ENCODE peak calls at places on chromosomes 2 and 18, in seven cellular contexts. One of them, this sample, is unnamed.

GRCh38 chr18:58223717-58224424 is 179.8 kb downstream of the NEDD4L start:
- DNase-seq in tibial nerve: peak
- DNase-seq in cardiac muscle cell: peak
- DNase-seq in K562: peak
- DNase-seq in A549: peak
- DNase-seq in H9: no peak
- DNase-seq in dorsolateral prefrontal cortex: no peak
- DNase-seq in this sample: no peak

GRCh38 chr2:160918909-160919503 is 241.2 kb upstream of the TANK start:
- DNase-seq in tibial nerve: peak
- DNase-seq in cardiac muscle cell: peak
- DNase-seq in K562: peak
- DNase-seq in A549: peak
- DNase-seq in H9: peak
- DNase-seq in dorsolateral prefrontal cortex: peak
- DNase-seq in this sample: no peak

GRCh38 chr2:233395687-233396086 is 41.4 kb downstream of the DGKD start:
- DNase-seq in tibial nerve: no peak
- DNase-seq in cardiac muscle cell: no peak
- DNase-seq in K562: no peak
- DNase-seq in A549: no peak
- DNase-seq in H9: no peak
- DNase-seq in dorsolateral prefrontal cortex: no peak
- DNase-seq in this sample: no peak

GRCh38 chr2:66872056-66872821 is 437.3 kb downstream of the MEIS1 start:
- DNase-seq in tibial nerve: no peak
- DNase-seq in cardiac muscle cell: no peak
- DNase-seq in K562: no peak
- DNase-seq in A549: no peak
- DNase-seq in H9: no peak
- DNase-seq in dorsolateral prefrontal cortex: no peak
- DNase-seq in this sample: no peak

GRCh38 chr2:203873461-203873860 is 5.9 kb downstream of the CTLA4 start:
- DNase-seq in tibial nerve: no peak
- DNase-seq in cardiac muscle cell: no peak
- DNase-seq in K562: no peak
- DNase-seq in A549: no peak
- DNase-seq in H9: no peak
- DNase-seq in dorsolateral prefrontal cortex: no peak
- DNase-seq in this sample: no peak

GRCh38 chr2:133120310-133120709 is 448.0 kb downstream of the NCKAP5 start:
- DNase-seq in tibial nerve: no peak
- DNase-seq in cardiac muscle cell: no peak
- DNase-seq in K562: no peak
- DNase-seq in A549: no peak
- DNase-seq in H9: no peak
- DNase-seq in dorsolateral prefrontal cortex: no peak
- DNase-seq in this sample: no peak

GRCh38 chr2:29261003-29261402 is 145.8 kb downstream of the CLIP4 start:
- DNase-seq in tibial nerve: no peak
- DNase-seq in cardiac muscle cell: no peak
- DNase-seq in K562: no peak
- DNase-seq in A549: no peak
- DNase-seq in H9: no peak
- DNase-seq in dorsolateral prefrontal cortex: no peak
- DNase-seq in this sample: no peak

GRCh38 chr2:10185755-10186154 is 63.2 kb downstream of the RRM2 start:
- DNase-seq in tibial nerve: no peak
- DNase-seq in cardiac muscle cell: no peak
- DNase-seq in K562: no peak
- DNase-seq in A549: no peak
- DNase-seq in H9: no peak
- DNase-seq in dorsolateral prefrontal cortex: no peak
- DNase-seq in this sample: no peak

GRCh38 chr18:63553117-63553516 is 10.9 kb downstream of the SERPINB12 start:
- DNase-seq in tibial nerve: peak
- DNase-seq in cardiac muscle cell: peak
- DNase-seq in K562: no peak
- DNase-seq in A549: no peak
- DNase-seq in H9: no peak
- DNase-seq in dorsolateral prefrontal cortex: no peak
- DNase-seq in this sample: no peak

GRCh38 chr18:51753365-51754057 is 556.0 kb upstream of the MEX3C start:
- DNase-seq in tibial nerve: no peak
- DNase-seq in cardiac muscle cell: no peak
- DNase-seq in K562: no peak
- DNase-seq in A549: no peak
- DNase-seq in H9: no peak
- DNase-seq in dorsolateral prefrontal cortex: no peak
- DNase-seq in this sample: no peak

GRCh38 chr2:234570476-234570875 is 73.6 kb upstream of the ARL4C start:
- DNase-seq in tibial nerve: no peak
- DNase-seq in cardiac muscle cell: no peak
- DNase-seq in K562: no peak
- DNase-seq in A549: no peak
- DNase-seq in H9: no peak
- DNase-seq in dorsolateral prefrontal cortex: no peak
- DNase-seq in this sample: no peak

GRCh38 chr18:77111449-77112160 is 21.0 kb downstream of the MBP start:
- DNase-seq in tibial nerve: no peak
- DNase-seq in cardiac muscle cell: no peak
- DNase-seq in K562: no peak
- DNase-seq in A549: no peak
- DNase-seq in H9: no peak
- DNase-seq in dorsolateral prefrontal cortex: no peak
- DNase-seq in this sample: no peak

GRCh38 chr2:18491577-18491976 is 68.9 kb downstream of the RDH14 start:
- DNase-seq in tibial nerve: no peak
- DNase-seq in cardiac muscle cell: no peak
- DNase-seq in K562: no peak
- DNase-seq in A549: no peak
- DNase-seq in H9: no peak
- DNase-seq in dorsolateral prefrontal cortex: no peak
- DNase-seq in this sample: no peak

GRCh38 chr2:9519250-9519649 is 36.4 kb downstream of the ADAM17 start:
- DNase-seq in tibial nerve: no peak
- DNase-seq in cardiac muscle cell: no peak
- DNase-seq in K562: no peak
- DNase-seq in A549: no peak
- DNase-seq in H9: no peak
- DNase-seq in dorsolateral prefrontal cortex: no peak
- DNase-seq in this sample: no peak

GRCh38 chr2:145595296-145595695 is 1075.4 kb upstream of the ZEB2 start:
- DNase-seq in tibial nerve: no peak
- DNase-seq in cardiac muscle cell: no peak
- DNase-seq in K562: no peak
- DNase-seq in A549: no peak
- DNase-seq in H9: no peak
- DNase-seq in dorsolateral prefrontal cortex: no peak
- DNase-seq in this sample: no peak

GRCh38 chr18:23735021-23735464 is 45.8 kb downstream of the LAMA3 start:
- DNase-seq in tibial nerve: no peak
- DNase-seq in cardiac muscle cell: no peak
- DNase-seq in K562: no peak
- DNase-seq in A549: no peak
- DNase-seq in H9: no peak
- DNase-seq in dorsolateral prefrontal cortex: no peak
- DNase-seq in this sample: no peak

GRCh38 chr2:165794520-165794882 is 454 bp upstream of the GALNT3 start:
- DNase-seq in tibial nerve: peak
- DNase-seq in cardiac muscle cell: peak
- DNase-seq in K562: no peak
- DNase-seq in A549: no peak
- DNase-seq in H9: peak
- DNase-seq in dorsolateral prefrontal cortex: no peak
- DNase-seq in this sample: no peak

GRCh38 chr2:165795011-165795410 is 964 bp upstream of the GALNT3 start:
- DNase-seq in tibial nerve: no peak
- DNase-seq in cardiac muscle cell: no peak
- DNase-seq in K562: no peak
- DNase-seq in A549: no peak
- DNase-seq in H9: no peak
- DNase-seq in dorsolateral prefrontal cortex: no peak
- DNase-seq in this sample: no peak

GRCh38 chr2:165791811-165792454 is 2.1 kb downstream of the GALNT3 start:
- DNase-seq in tibial nerve: no peak
- DNase-seq in cardiac muscle cell: no peak
- DNase-seq in K562: no peak
- DNase-seq in A549: no peak
- DNase-seq in H9: no peak
- DNase-seq in dorsolateral prefrontal cortex: no peak
- DNase-seq in this sample: no peak

GRCh38 chr2:165793779-165794519 is at the start of gene GALNT3:
- DNase-seq in tibial nerve: no peak
- DNase-seq in cardiac muscle cell: peak
- DNase-seq in K562: no peak
- DNase-seq in A549: no peak
- DNase-seq in H9: peak
- DNase-seq in dorsolateral prefrontal cortex: no peak
- DNase-seq in this sample: no peak

GRCh38 chr2:165793161-165793778 is 777 bp downstream of the GALNT3 start:
- DNase-seq in tibial nerve: no peak
- DNase-seq in cardiac muscle cell: peak
- DNase-seq in K562: no peak
- DNase-seq in A549: no peak
- DNase-seq in H9: peak
- DNase-seq in dorsolateral prefrontal cortex: no peak
- DNase-seq in this sample: no peak
- H3K27ac ChIP-seq in tibial nerve: no peak
- H3K27ac ChIP-seq in cardiac muscle cell: no peak
- H3K27ac ChIP-seq in K562: no peak
- H3K27ac ChIP-seq in A549: no peak
- H3K27ac ChIP-seq in H9: no peak
- H3K27ac ChIP-seq in dorsolateral prefrontal cortex: peak
- H3K27ac ChIP-seq in this sample: no peak

GRCh38 chr2:157785200-157785599 is 90.9 kb downstream of the ACVR1 start:
- DNase-seq in tibial nerve: no peak
- DNase-seq in cardiac muscle cell: no peak
- DNase-seq in K562: no peak
- DNase-seq in A549: no peak
- DNase-seq in H9: no peak
- DNase-seq in dorsolateral prefrontal cortex: no peak
- DNase-seq in this sample: no peak

GRCh38 chr2:157783180-157783579 is 93.0 kb downstream of the ACVR1 start:
- DNase-seq in tibial nerve: no peak
- DNase-seq in cardiac muscle cell: no peak
- DNase-seq in K562: no peak
- DNase-seq in A549: no peak
- DNase-seq in H9: no peak
- DNase-seq in dorsolateral prefrontal cortex: no peak
- DNase-seq in this sample: no peak

GRCh38 chr2:157784169-157784822 is 91.8 kb downstream of the ACVR1 start:
- DNase-seq in tibial nerve: no peak
- DNase-seq in cardiac muscle cell: no peak
- DNase-seq in K562: peak
- DNase-seq in A549: peak
- DNase-seq in H9: peak
- DNase-seq in dorsolateral prefrontal cortex: no peak
- DNase-seq in this sample: no peak

GRCh38 chr2:157785866-157786662 is 90.1 kb downstream of the ACVR1 start:
- DNase-seq in tibial nerve: no peak
- DNase-seq in cardiac muscle cell: peak
- DNase-seq in K562: no peak
- DNase-seq in A549: no peak
- DNase-seq in H9: no peak
- DNase-seq in dorsolateral prefrontal cortex: no peak
- DNase-seq in this sample: no peak

GRCh38 chr2:157784823-157785175 is 91.3 kb downstream of the ACVR1 start:
- DNase-seq in tibial nerve: no peak
- DNase-seq in cardiac muscle cell: no peak
- DNase-seq in K562: no peak
- DNase-seq in A549: no peak
- DNase-seq in H9: no peak
- DNase-seq in dorsolateral prefrontal cortex: no peak
- DNase-seq in this sample: no peak
- H3K27ac ChIP-seq in tibial nerve: no peak
- H3K27ac ChIP-seq in cardiac muscle cell: no peak
- H3K27ac ChIP-seq in K562: no peak
- H3K27ac ChIP-seq in A549: peak
- H3K27ac ChIP-seq in H9: no peak
- H3K27ac ChIP-seq in dorsolateral prefrontal cortex: no peak
- H3K27ac ChIP-seq in this sample: no peak

DNA sequence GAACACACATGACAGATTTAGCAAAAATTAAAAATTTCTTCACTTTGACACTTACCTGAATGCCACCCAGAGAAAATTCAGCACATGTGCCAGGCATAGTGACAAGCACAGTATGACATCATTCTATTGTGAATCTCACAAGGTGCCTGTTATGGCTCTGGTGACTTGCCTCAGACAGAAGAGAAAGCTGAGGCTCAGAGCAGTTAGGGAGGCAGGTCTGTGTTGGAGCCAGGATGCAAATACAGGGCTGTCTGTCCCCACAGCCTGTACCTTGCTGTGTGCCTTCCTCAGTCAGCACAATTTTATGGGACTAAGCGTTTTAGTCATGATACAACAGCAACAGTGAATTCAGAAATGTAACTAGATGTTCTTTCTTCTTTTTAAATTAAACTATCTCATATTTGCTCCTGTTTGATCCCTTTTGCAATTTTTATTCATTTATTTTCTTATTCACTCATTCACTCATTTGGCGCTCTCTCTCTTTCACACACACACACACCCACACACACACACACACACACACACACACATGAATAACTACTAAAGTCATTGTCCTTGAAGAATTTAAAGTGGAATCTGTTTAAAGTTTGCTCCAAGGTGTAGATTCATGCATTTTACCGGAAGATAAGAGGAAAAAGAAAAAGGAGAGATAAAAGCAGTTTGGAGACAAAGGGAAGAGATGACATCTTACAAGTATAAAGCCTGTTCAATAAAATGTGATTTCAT is 37.9 kb upstream of the CTAGE1 start:
- DNase-seq in tibial nerve: no peak
- DNase-seq in cardiac muscle cell: no peak
- DNase-seq in K562: no peak
- DNase-seq in A549: no peak
- DNase-seq in H9: no peak
- DNase-seq in dorsolateral prefrontal cortex: no peak
- DNase-seq in this sample: no peak
- H3K27ac ChIP-seq in tibial nerve: no peak
- H3K27ac ChIP-seq in cardiac muscle cell: peak
- H3K27ac ChIP-seq in K562: no peak
- H3K27ac ChIP-seq in A549: no peak
- H3K27ac ChIP-seq in H9: no peak
- H3K27ac ChIP-seq in dorsolateral prefrontal cortex: no peak
- H3K27ac ChIP-seq in this sample: no peak

DNA sequence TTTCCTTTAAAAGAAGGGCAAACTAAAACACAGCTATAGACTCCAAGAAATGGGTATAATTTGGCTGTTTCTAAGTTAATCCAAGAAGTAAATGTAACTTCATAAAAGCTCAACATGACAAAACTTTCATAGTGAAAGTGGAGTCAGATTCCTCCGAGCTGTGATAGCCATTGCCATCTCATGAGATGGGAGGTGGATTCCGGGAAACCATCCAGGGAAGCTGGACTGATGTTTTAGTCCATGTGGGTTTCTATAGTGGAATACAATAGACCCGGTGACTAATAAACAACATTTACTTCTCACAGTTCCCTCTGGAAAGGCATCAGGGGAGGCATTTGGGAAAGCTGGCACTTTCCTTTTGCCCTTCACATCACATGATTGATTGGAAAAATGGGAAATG is 10.0 kb upstream of the LAPTM4A start:
- DNase-seq in tibial nerve: no peak
- DNase-seq in cardiac muscle cell: no peak
- DNase-seq in K562: no peak
- DNase-seq in A549: no peak
- DNase-seq in H9: no peak
- DNase-seq in dorsolateral prefrontal cortex: no peak
- DNase-seq in this sample: no peak
- H3K27ac ChIP-seq in tibial nerve: no peak
- H3K27ac ChIP-seq in cardiac muscle cell: no peak
- H3K27ac ChIP-seq in K562: no peak
- H3K27ac ChIP-seq in A549: no peak
- H3K27ac ChIP-seq in H9: no peak
- H3K27ac ChIP-seq in dorsolateral prefrontal cortex: no peak
- H3K27ac ChIP-seq in this sample: no peak

This sample was measured in caudate nucleus.